ENCODE peak calls at places on chromosomes 16 and 17, in eight cellular contexts. Y is heart left ventricle, A is cardiac fibroblast, R is GM13977, S is coronary artery, N is RWPE2, G is body of pancreas, D is stomach. X is an unnamed sample.

GRCh38 chr16:336269-336668 is 16.3 kb downstream of the AXIN1 start:
- DNase-seq in D (no peak), G (no peak), R (no peak), N (no peak), S (no peak), A (no peak), Y (no peak), X (no peak)

GRCh38 chr16:75109732-75110243 is 6.8 kb downstream of the LDHD start:
- DNase-seq in N (no peak), Y (peak; percentile 78), G (peak; percentile 50), S (no peak), A (no peak), D (peak; percentile 69), R (no peak), X (no peak)

GRCh38 chr17:40304464-40304863 is 4.5 kb upstream of the RARA start:
- DNase-seq in R (no peak), Y (no peak), G (no peak), N (no peak), D (no peak), A (peak; percentile 76), S (peak; percentile 68), X (no peak)

GRCh38 chr17:40895106-40895730 is 10.2 kb upstream of the KRT20 start:
- DNase-seq in R (no peak), A (no peak), D (no peak), N (no peak), Y (no peak), S (no peak), G (no peak), X (no peak)

GRCh38 chr17:64354824-64355535 is 35.7 kb downstream of the PECAM1 start:
- DNase-seq in S (no peak), R (no peak), G (no peak), Y (no peak), A (peak; percentile 91), D (no peak), N (peak; percentile 3), X (no peak)

GRCh38 chr17:61578645-61579044 is 12.4 kb downstream of the NACA2 start:
- DNase-seq in G (no peak), R (no peak), A (no peak), Y (no peak), N (no peak), D (no peak), S (no peak), X (no peak)

GRCh38 chr17:42248351-42249179 is 27.6 kb downstream of the STAT5B start:
- DNase-seq in G (peak; percentile 96), N (no peak), Y (peak; percentile 83), S (peak; percentile 91), D (peak; percentile 81), R (peak; percentile 75), A (peak; percentile 99), X (no peak)

GRCh38 chr17:82367724-82368524 is 3.6 kb upstream of the UTS2R start:
- DNase-seq in R (no peak), Y (no peak), G (no peak), D (no peak), S (no peak), A (no peak), N (no peak), X (no peak)

GRCh38 chr17:16552637-16553045 is 16.4 kb downstream of the ZNF287 start:
- DNase-seq in N (no peak), Y (no peak), S (no peak), G (no peak), A (no peak), R (no peak), D (no peak), X (no peak)

GRCh38 chr17:56313201-56313600 is 159.9 kb downstream of the ANKFN1 start:
- DNase-seq in A (no peak), R (no peak), G (no peak), D (no peak), S (no peak), N (no peak), Y (no peak), X (no peak)

GRCh38 chr17:57521606-57522435 is 223.3 kb downstream of the CCDC182 start:
- DNase-seq in S (no peak), R (no peak), Y (no peak), N (no peak), D (no peak), A (no peak), G (no peak), X (no peak)

GRCh38 chr17:17874478-17874877 is 37.7 kb upstream of the SREBF1 start:
- DNase-seq in A (no peak), Y (peak; percentile 35), G (no peak), S (no peak), N (no peak), D (no peak), R (no peak), X (no peak)

GRCh38 chr16:75402821-75403475 is 30.4 kb downstream of the CFDP1 start:
- DNase-seq in N (no peak), R (peak; percentile 48), Y (no peak), G (peak; percentile 24), D (no peak), S (no peak), A (peak; percentile 71), X (no peak)

GRCh38 chr17:42053701-42054100 is 3.3 kb upstream of the C17orf113 start:
- DNase-seq in Y (no peak), G (no peak), D (no peak), A (no peak), N (no peak), S (no peak), R (no peak), X (no peak)

GRCh38 chr16:24978370-24978914 is 36.7 kb downstream of the ARHGAP17 start:
- DNase-seq in Y (no peak), G (no peak), N (no peak), R (no peak), A (no peak), D (no peak), S (no peak), X (no peak)

GRCh38 chr17:19370493-19370960 is 7.8 kb upstream of the MAPK7 start:
- DNase-seq in D (no peak), N (peak; percentile 35), A (no peak), S (peak; percentile 75), G (no peak), Y (peak; percentile 59), R (peak; percentile 59), X (no peak)

GRCh38 chr17:42672038-42672437 is 4.8 kb downstream of the PLEKHH3 start:
- DNase-seq in R (no peak), G (no peak), N (peak; percentile 81), D (no peak), A (no peak), Y (no peak), S (no peak), X (no peak)

GRCh38 chr17:32849879-32850278 is 27.0 kb downstream of the MYO1D start:
- DNase-seq in G (no peak), D (no peak), S (no peak), Y (no peak), A (no peak), N (no peak), R (no peak), X (no peak)

GRCh38 chr17:46894476-46895151 is 28.3 kb upstream of the GOSR2 start:
- DNase-seq in S (no peak), G (peak; percentile 68), R (no peak), A (no peak), N (no peak), Y (no peak), D (no peak), X (no peak)

GRCh38 chr17:10743316-10744009 is 13.6 kb upstream of the TMEM220 start:
- DNase-seq in R (no peak), D (no peak), G (no peak), Y (no peak), A (peak; percentile 56), N (no peak), S (no peak), X (no peak)

GRCh38 chr16:5041604-5042133 is 7.9 kb upstream of the NAGPA start:
- DNase-seq in R (no peak), N (no peak), A (no peak), G (no peak), Y (no peak), D (no peak), S (no peak), X (no peak)

GRCh38 chr17:4968916-4969550 is 1.4 kb upstream of the SPAG7 start:
- DNase-seq in A (peak; percentile 90), G (peak; percentile 21), D (no peak), N (no peak), Y (no peak), S (no peak), R (no peak), X (no peak)

GRCh38 chr17:8692916-8693315 is 51.7 kb downstream of the CCDC42 start:
- DNase-seq in D (no peak), S (no peak), R (no peak), A (no peak), G (no peak), N (no peak), Y (no peak), X (no peak)

GRCh38 chr16:20676867-20677266 is 20.6 kb downstream of the ACSM1 start:
- DNase-seq in R (no peak), G (peak; percentile 3), D (no peak), N (no peak), Y (no peak), A (no peak), S (no peak), X (no peak)
- TF ChIP-seq CTCF in R (peak; percentile 5), G (peak; percentile 27), D (no peak), N (no peak), Y (no peak), A (no peak), S (no peak), X (peak; percentile 48)

DNA sequence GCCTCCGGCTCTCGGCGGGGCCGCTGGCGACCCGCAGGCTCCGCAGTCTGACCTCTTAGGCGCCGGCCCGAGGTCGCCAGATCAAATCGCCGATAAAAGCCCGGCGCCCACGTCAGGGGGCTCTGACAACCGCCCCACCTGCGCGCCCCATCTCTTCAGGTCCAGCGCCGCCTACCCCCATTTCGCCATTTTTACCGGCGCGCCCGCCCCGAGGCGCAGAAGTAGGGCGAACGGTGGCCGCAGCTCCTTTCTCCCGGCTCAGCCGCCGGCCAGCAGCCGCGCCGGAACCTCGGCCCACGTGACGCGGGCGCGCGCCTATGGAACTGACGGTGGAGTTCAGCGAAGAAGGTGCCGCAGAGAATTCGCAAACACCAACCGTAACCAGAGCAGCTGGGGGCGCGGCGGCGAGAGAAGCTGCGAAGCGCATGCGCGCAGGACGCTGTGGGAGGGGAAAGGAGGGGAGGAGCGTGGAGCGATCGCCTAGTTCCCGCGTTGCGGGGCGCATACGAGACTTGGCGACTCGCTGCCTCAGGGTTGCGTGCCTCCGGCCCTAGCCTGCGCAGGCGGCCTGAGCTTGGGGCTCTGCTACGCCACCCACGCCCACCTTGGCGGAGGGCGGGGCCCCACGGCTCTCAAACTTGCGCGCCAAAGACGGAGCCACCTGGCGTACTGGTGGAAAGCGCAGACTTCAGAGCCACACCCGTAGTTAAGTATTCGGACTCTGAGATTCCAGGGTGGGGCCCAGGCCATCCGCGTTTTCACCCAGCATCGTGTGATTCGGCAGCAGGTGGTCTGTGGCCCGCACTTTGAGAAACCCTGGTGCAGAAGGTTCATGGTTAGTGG is at the start of gene TRIM37:
- DNase-seq in R (peak; percentile 98), G (peak; percentile 99), D (peak; percentile 98), A (peak; percentile 99), Y (peak; percentile 97), N (peak; percentile 99), S (peak; percentile 99), X (peak; percentile 99)
- TF ChIP-seq CTCF in R (peak; percentile 20), G (no peak), D (no peak), A (no peak), Y (no peak), N (peak; percentile 20), S (no peak), X (peak; percentile 16)

GRCh38 chr17:78176548-78177025 is 8.2 kb downstream of the SYNGR2 start:
- DNase-seq in G (peak; percentile 82), N (no peak), R (peak; percentile 80), A (peak; percentile 64), D (peak; percentile 84), S (no peak), Y (peak; percentile 73), X (peak; percentile 83)
- TF ChIP-seq CTCF in G (peak; percentile 82), N (peak; percentile 86), R (peak; percentile 99), A (peak; percentile 94), D (peak; percentile 86), S (peak; percentile 49), Y (peak; percentile 94), X (peak; percentile 92)

GRCh38 chr17:28228109-28228840 is 90.7 kb upstream of the TMEM97 start:
- DNase-seq in Y (no peak), S (no peak), N (no peak), A (no peak), R (no peak), G (no peak), D (no peak), X (no peak)
- TF ChIP-seq CTCF in Y (no peak), S (no peak), N (no peak), A (peak; percentile 29), R (no peak), G (peak; percentile 40), D (no peak), X (peak; percentile 61)

X was measured in type B pancreatic cell.